ENCODE peak calls at places on chromosomes 12 and 14, in seven cellular contexts. One of them, this sample, is unnamed.

GRCh38 chr12:119988440-119988787 is 622 bp upstream of the BICDL1 start:
- DNase-seq in activated T-cell treated with anti-CD3 and anti-CD28 coated beads for 24 hours: no peak
- DNase-seq in brain pericyte: no peak
- DNase-seq in neural crest cell: no peak
- DNase-seq in Ammon's horn: peak
- DNase-seq in HFF-Myc: peak
- DNase-seq in A549: peak
- DNase-seq in this sample: no peak

GRCh38 chr14:68426661-68427549 is 366.0 kb downstream of the ZFP36L1 start:
- DNase-seq in activated T-cell treated with anti-CD3 and anti-CD28 coated beads for 24 hours: no peak
- DNase-seq in brain pericyte: no peak
- DNase-seq in neural crest cell: no peak
- DNase-seq in Ammon's horn: no peak
- DNase-seq in HFF-Myc: no peak
- DNase-seq in A549: no peak
- DNase-seq in this sample: no peak

GRCh38 chr14:50002926-50003212 is 110.0 kb downstream of the ARF6 start:
- DNase-seq in activated T-cell treated with anti-CD3 and anti-CD28 coated beads for 24 hours: no peak
- DNase-seq in brain pericyte: no peak
- DNase-seq in neural crest cell: no peak
- DNase-seq in Ammon's horn: no peak
- DNase-seq in HFF-Myc: no peak
- DNase-seq in A549: no peak
- DNase-seq in this sample: no peak

GRCh38 chr14:37586783-37587428 is 8.1 kb downstream of the FOXA1 start:
- DNase-seq in activated T-cell treated with anti-CD3 and anti-CD28 coated beads for 24 hours: no peak
- DNase-seq in brain pericyte: no peak
- DNase-seq in neural crest cell: no peak
- DNase-seq in Ammon's horn: no peak
- DNase-seq in HFF-Myc: no peak
- DNase-seq in A549: no peak
- DNase-seq in this sample: no peak

GRCh38 chr12:124406043-124406442 is 111.2 kb downstream of the RFLNA start:
- DNase-seq in activated T-cell treated with anti-CD3 and anti-CD28 coated beads for 24 hours: no peak
- DNase-seq in brain pericyte: no peak
- DNase-seq in neural crest cell: no peak
- DNase-seq in Ammon's horn: no peak
- DNase-seq in HFF-Myc: no peak
- DNase-seq in A549: no peak
- DNase-seq in this sample: no peak

GRCh38 chr14:29846339-29847129 is 81.1 kb downstream of the PRKD1 start:
- DNase-seq in activated T-cell treated with anti-CD3 and anti-CD28 coated beads for 24 hours: no peak
- DNase-seq in brain pericyte: no peak
- DNase-seq in neural crest cell: no peak
- DNase-seq in Ammon's horn: no peak
- DNase-seq in HFF-Myc: no peak
- DNase-seq in A549: no peak
- DNase-seq in this sample: no peak

GRCh38 chr12:12890492-12890814 is 909 bp upstream of the GPRC5A start:
- DNase-seq in activated T-cell treated with anti-CD3 and anti-CD28 coated beads for 24 hours: no peak
- DNase-seq in brain pericyte: no peak
- DNase-seq in neural crest cell: no peak
- DNase-seq in Ammon's horn: no peak
- DNase-seq in HFF-Myc: no peak
- DNase-seq in A549: peak
- DNase-seq in this sample: no peak

GRCh38 chr14:36716614-36717184 is 55.0 kb downstream of the PAX9 start:
- DNase-seq in activated T-cell treated with anti-CD3 and anti-CD28 coated beads for 24 hours: no peak
- DNase-seq in brain pericyte: no peak
- DNase-seq in neural crest cell: no peak
- DNase-seq in Ammon's horn: no peak
- DNase-seq in HFF-Myc: no peak
- DNase-seq in A549: no peak
- DNase-seq in this sample: no peak

GRCh38 chr12:132061197-132061596 is 82.9 kb downstream of the DDX51 start:
- DNase-seq in activated T-cell treated with anti-CD3 and anti-CD28 coated beads for 24 hours: no peak
- DNase-seq in brain pericyte: no peak
- DNase-seq in neural crest cell: no peak
- DNase-seq in Ammon's horn: no peak
- DNase-seq in HFF-Myc: no peak
- DNase-seq in A549: no peak
- DNase-seq in this sample: no peak

GRCh38 chr14:100193417-100194357 is 34.2 kb upstream of the DEGS2 start:
- DNase-seq in activated T-cell treated with anti-CD3 and anti-CD28 coated beads for 24 hours: no peak
- DNase-seq in brain pericyte: no peak
- DNase-seq in neural crest cell: peak
- DNase-seq in Ammon's horn: peak
- DNase-seq in HFF-Myc: no peak
- DNase-seq in A549: no peak
- DNase-seq in this sample: no peak

GRCh38 chr12:38905480-38906351 is at the start of gene CPNE8:
- DNase-seq in activated T-cell treated with anti-CD3 and anti-CD28 coated beads for 24 hours: peak
- DNase-seq in brain pericyte: no peak
- DNase-seq in neural crest cell: peak
- DNase-seq in Ammon's horn: peak
- DNase-seq in HFF-Myc: no peak
- DNase-seq in A549: peak
- DNase-seq in this sample: peak

GRCh38 chr14:25003537-25003936 is 46.4 kb downstream of the STXBP6 start:
- DNase-seq in activated T-cell treated with anti-CD3 and anti-CD28 coated beads for 24 hours: no peak
- DNase-seq in brain pericyte: no peak
- DNase-seq in neural crest cell: no peak
- DNase-seq in Ammon's horn: no peak
- DNase-seq in HFF-Myc: no peak
- DNase-seq in A549: no peak
- DNase-seq in this sample: no peak

GRCh38 chr12:1584326-1584725 is 10.1 kb downstream of the FBXL14 start:
- DNase-seq in activated T-cell treated with anti-CD3 and anti-CD28 coated beads for 24 hours: no peak
- DNase-seq in brain pericyte: no peak
- DNase-seq in neural crest cell: no peak
- DNase-seq in Ammon's horn: no peak
- DNase-seq in HFF-Myc: no peak
- DNase-seq in A549: no peak
- DNase-seq in this sample: no peak

GRCh38 chr12:55757701-55758100 is 14.8 kb downstream of the GDF11 start:
- DNase-seq in activated T-cell treated with anti-CD3 and anti-CD28 coated beads for 24 hours: no peak
- DNase-seq in brain pericyte: no peak
- DNase-seq in neural crest cell: no peak
- DNase-seq in Ammon's horn: no peak
- DNase-seq in HFF-Myc: no peak
- DNase-seq in A549: no peak
- DNase-seq in this sample: no peak

GRCh38 chr14:29039171-29039570 is 272.6 kb downstream of the FOXG1 start:
- DNase-seq in activated T-cell treated with anti-CD3 and anti-CD28 coated beads for 24 hours: no peak
- DNase-seq in brain pericyte: no peak
- DNase-seq in neural crest cell: no peak
- DNase-seq in Ammon's horn: peak
- DNase-seq in HFF-Myc: peak
- DNase-seq in A549: no peak
- DNase-seq in this sample: no peak

GRCh38 chr12:52423661-52424503 is 10.3 kb downstream of the KRT75 start:
- DNase-seq in activated T-cell treated with anti-CD3 and anti-CD28 coated beads for 24 hours: no peak
- DNase-seq in brain pericyte: no peak
- DNase-seq in neural crest cell: no peak
- DNase-seq in Ammon's horn: no peak
- DNase-seq in HFF-Myc: no peak
- DNase-seq in A549: no peak
- DNase-seq in this sample: no peak

GRCh38 chr14:75132374-75133086 is 5.7 kb upstream of the NEK9 start:
- DNase-seq in activated T-cell treated with anti-CD3 and anti-CD28 coated beads for 24 hours: peak
- DNase-seq in brain pericyte: peak
- DNase-seq in neural crest cell: peak
- DNase-seq in Ammon's horn: peak
- DNase-seq in HFF-Myc: peak
- DNase-seq in A549: peak
- DNase-seq in this sample: no peak

GRCh38 chr14:85466678-85467077 is 63.3 kb upstream of the FLRT2 start:
- DNase-seq in activated T-cell treated with anti-CD3 and anti-CD28 coated beads for 24 hours: no peak
- DNase-seq in brain pericyte: no peak
- DNase-seq in neural crest cell: no peak
- DNase-seq in Ammon's horn: no peak
- DNase-seq in HFF-Myc: no peak
- DNase-seq in A549: no peak
- DNase-seq in this sample: no peak

GRCh38 chr12:22088886-22089285 is 42.9 kb downstream of the CMAS start:
- DNase-seq in activated T-cell treated with anti-CD3 and anti-CD28 coated beads for 24 hours: no peak
- DNase-seq in brain pericyte: no peak
- DNase-seq in neural crest cell: no peak
- DNase-seq in Ammon's horn: no peak
- DNase-seq in HFF-Myc: no peak
- DNase-seq in A549: no peak
- DNase-seq in this sample: no peak

GRCh38 chr14:37894463-37894862 is 299.0 kb downstream of the TTC6 start:
- DNase-seq in activated T-cell treated with anti-CD3 and anti-CD28 coated beads for 24 hours: no peak
- DNase-seq in brain pericyte: no peak
- DNase-seq in neural crest cell: no peak
- DNase-seq in Ammon's horn: no peak
- DNase-seq in HFF-Myc: no peak
- DNase-seq in A549: no peak
- DNase-seq in this sample: no peak

GRCh38 chr12:27303139-27304111 is 29.2 kb upstream of the BMAL2 start:
- DNase-seq in activated T-cell treated with anti-CD3 and anti-CD28 coated beads for 24 hours: no peak
- DNase-seq in brain pericyte: peak
- DNase-seq in neural crest cell: no peak
- DNase-seq in Ammon's horn: no peak
- DNase-seq in HFF-Myc: no peak
- DNase-seq in A549: no peak
- DNase-seq in this sample: no peak

GRCh38 chr14:100294213-100294962 is 11.9 kb downstream of the SLC25A29 start:
- DNase-seq in activated T-cell treated with anti-CD3 and anti-CD28 coated beads for 24 hours: no peak
- DNase-seq in brain pericyte: no peak
- DNase-seq in neural crest cell: no peak
- DNase-seq in Ammon's horn: no peak
- DNase-seq in HFF-Myc: no peak
- DNase-seq in A549: no peak
- DNase-seq in this sample: no peak

GRCh38 chr14:24057867-24058259 is 6.1 kb downstream of the CARMIL3 start:
- DNase-seq in activated T-cell treated with anti-CD3 and anti-CD28 coated beads for 24 hours: no peak
- DNase-seq in brain pericyte: no peak
- DNase-seq in neural crest cell: no peak
- DNase-seq in Ammon's horn: no peak
- DNase-seq in HFF-Myc: no peak
- DNase-seq in A549: no peak
- DNase-seq in this sample: no peak

GRCh38 chr14:56659964-56660551 is 80.5 kb downstream of the TMEM260 start:
- DNase-seq in activated T-cell treated with anti-CD3 and anti-CD28 coated beads for 24 hours: no peak
- DNase-seq in brain pericyte: no peak
- DNase-seq in neural crest cell: no peak
- DNase-seq in Ammon's horn: peak
- DNase-seq in HFF-Myc: peak
- DNase-seq in A549: peak
- DNase-seq in this sample: no peak

GRCh38 chr12:28313631-28314030 is 123.4 kb downstream of the CCDC91 start:
- DNase-seq in activated T-cell treated with anti-CD3 and anti-CD28 coated beads for 24 hours: no peak
- DNase-seq in brain pericyte: no peak
- DNase-seq in neural crest cell: no peak
- DNase-seq in Ammon's horn: no peak
- DNase-seq in HFF-Myc: peak
- DNase-seq in A549: no peak
- DNase-seq in this sample: no peak

This sample was measured in stimulated activated naive CD4-positive, alpha-beta T cell treated with Interleukin-2 at 50 U/mL for 16 hours.